ENCODE peak calls at places on chromosome 5, in five cellular contexts. O is HepG2, U is HCT116, B is SK-N-SH, G is GM12878. L is an unnamed sample.

GRCh38 chr5:36150676-36151433 is 832 bp downstream of the LMBRD2 start:
- DNase-seq in O (peak), U (peak), B (peak), G (no peak), L (peak)

GRCh38 chr5:108818613-108819272 is 71.0 kb downstream of the FER start:
- DNase-seq in O (no peak), U (no peak), B (no peak), G (peak), L (no peak)

GRCh38 chr5:93922551-93922950 is 181.2 kb upstream of the POU5F2 start:
- DNase-seq in O (no peak), U (no peak), B (no peak), G (no peak), L (no peak)

GRCh38 chr5:149284501-149284900 is 12.8 kb downstream of the AFAP1L1 start:
- DNase-seq in O (no peak), U (no peak), B (no peak), G (no peak), L (no peak)

GRCh38 chr5:2889946-2890475 is 138.5 kb upstream of the IRX2 start:
- DNase-seq in O (no peak), U (no peak), B (no peak), G (no peak), L (no peak)

GRCh38 chr5:94066437-94067207 is 325.2 kb upstream of the POU5F2 start:
- DNase-seq in O (no peak), U (no peak), B (no peak), G (no peak), L (no peak)

GRCh38 chr5:22780756-22781155 is 72.4 kb downstream of the CDH12 start:
- DNase-seq in O (no peak), U (no peak), B (no peak), G (no peak), L (no peak)

GRCh38 chr5:425714-426113 is 17.3 kb upstream of the EXOC3 start:
- DNase-seq in O (no peak), U (no peak), B (no peak), G (no peak), L (no peak)

GRCh38 chr5:151772868-151773561 is 1.3 kb downstream of the G3BP1 start:
- DNase-seq in O (no peak), U (no peak), B (no peak), G (no peak), L (no peak)

GRCh38 chr5:76467221-76467620 is 64.1 kb downstream of the IQGAP2 start:
- DNase-seq in O (no peak), U (no peak), B (no peak), G (no peak), L (no peak)

GRCh38 chr5:141245250-141245717 is at the start of gene PCDHB15:
- DNase-seq in O (peak), U (no peak), B (peak), G (no peak), L (peak)

GRCh38 chr5:62593331-62593730 is 14.7 kb downstream of the LRRC70 start:
- DNase-seq in O (no peak), U (no peak), B (no peak), G (no peak), L (no peak)

GRCh38 chr5:137278476-137278875 is 220.7 kb downstream of the SPOCK1 start:
- DNase-seq in O (no peak), U (no peak), B (no peak), G (no peak), L (no peak)
- TF ChIP-seq ZBTB33 in O (no peak), U (no peak), B (no peak), G (no peak), L (no peak)

GRCh38 chr5:54140247-54140646 is 170.1 kb downstream of the ARL15 start:
- DNase-seq in O (no peak), U (no peak), B (no peak), G (no peak), L (no peak)
- TF ChIP-seq ZBTB33 in O (no peak), U (no peak), B (no peak), G (no peak), L (no peak)

DNA sequence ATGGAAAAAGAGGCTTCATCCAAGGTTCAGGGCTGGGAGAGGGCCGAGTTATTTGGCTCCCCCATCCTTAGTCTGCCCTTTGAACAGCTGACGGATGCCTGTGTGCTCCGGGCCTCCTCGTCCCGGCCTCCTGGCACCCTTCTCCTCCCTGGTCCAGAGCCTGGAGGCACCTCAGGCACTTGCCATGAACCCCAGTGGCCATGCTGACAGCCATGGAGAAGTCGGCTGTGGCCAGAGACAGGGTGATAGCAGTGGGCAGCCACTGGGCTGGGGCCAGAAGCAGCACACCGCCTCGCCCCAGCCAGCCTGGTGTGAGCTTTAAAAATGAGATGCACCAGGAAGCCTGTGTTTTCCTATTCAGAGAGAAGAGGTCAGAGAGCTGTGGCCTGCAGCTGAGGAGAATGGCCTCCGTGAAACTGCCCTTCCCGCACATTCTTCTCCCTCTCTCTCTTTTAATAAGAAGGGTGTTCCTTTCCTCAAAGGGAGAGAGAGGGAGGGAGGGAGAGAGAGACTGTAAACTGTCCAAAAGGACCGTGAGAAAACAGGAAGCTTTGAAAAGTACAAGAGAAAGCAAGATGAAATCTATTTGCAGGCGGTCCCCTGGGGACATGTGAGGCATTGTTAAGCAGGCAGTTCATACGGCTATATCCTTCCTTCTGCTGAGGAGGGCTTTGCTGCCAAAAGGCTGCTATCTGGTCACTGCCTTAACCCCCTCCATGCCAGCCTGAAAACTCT is 55.3 kb downstream of the ZNF366 start:
- DNase-seq in O (no peak), U (no peak), B (peak), G (peak), L (no peak)
- TF ChIP-seq ZBTB33 in O (no peak), U (no peak), B (no peak), G (no peak), L (no peak)

GRCh38 chr5:34685485-34686197 is 29.5 kb downstream of the RAI14 start:
- DNase-seq in O (peak), U (no peak), B (no peak), G (no peak), L (no peak)

GRCh38 chr5:34690301-34690700 is 34.2 kb downstream of the RAI14 start:
- DNase-seq in O (peak), U (no peak), B (no peak), G (no peak), L (no peak)

GRCh38 chr5:34687269-34688011 is 31.3 kb downstream of the RAI14 start:
- DNase-seq in O (no peak), U (peak), B (no peak), G (no peak), L (peak)

GRCh38 chr5:34686762-34687268 is 30.7 kb downstream of the RAI14 start:
- DNase-seq in O (peak), U (peak), B (no peak), G (no peak), L (peak)

DNA sequence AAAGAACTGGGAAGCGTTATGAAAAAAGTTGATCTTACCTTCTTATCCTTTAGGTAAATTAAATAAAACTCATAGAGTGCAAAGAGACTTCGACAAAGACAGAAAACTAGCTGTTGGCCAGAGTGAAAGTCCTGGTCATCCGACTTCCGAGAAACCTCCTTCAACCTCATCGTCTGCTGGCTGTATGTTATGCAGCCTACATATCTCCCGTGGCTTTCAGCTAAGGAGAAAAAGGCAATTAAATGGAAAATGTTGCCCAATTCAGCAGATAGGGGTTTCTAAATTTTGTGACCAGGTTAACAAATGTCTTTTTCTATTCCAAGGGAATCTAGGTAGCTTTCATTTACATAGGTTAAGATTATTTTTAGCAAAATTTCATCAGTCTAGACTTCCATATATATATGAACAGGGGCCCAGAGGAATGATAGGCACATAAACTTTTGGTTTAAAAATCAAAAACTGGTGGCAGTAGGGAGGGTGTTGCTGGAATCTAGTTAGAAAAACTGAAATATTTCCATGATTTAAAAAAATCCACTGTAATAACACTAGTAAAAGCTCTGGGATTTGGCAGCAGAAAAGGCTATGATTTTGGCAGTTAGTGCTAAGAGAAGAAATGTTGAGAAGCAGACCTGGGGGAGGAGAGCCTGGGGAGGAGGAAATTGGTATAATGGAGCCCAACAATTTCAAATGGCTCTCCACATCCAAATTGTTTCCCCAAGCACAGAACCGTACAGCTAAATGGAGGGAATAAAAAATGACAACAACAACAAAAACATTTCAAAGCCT is 32.1 kb downstream of the RAI14 start:
- DNase-seq in O (no peak), U (no peak), B (no peak), G (no peak), L (no peak)
- TF ChIP-seq ZBTB33 in O (no peak), U (no peak), B (no peak), G (no peak), L (no peak)

GRCh38 chr5:167767775-167768174 is 523.7 kb upstream of the WWC1 start:
- DNase-seq in O (no peak), U (no peak), B (no peak), G (no peak), L (no peak)

GRCh38 chr5:167766957-167767356 is 524.5 kb upstream of the WWC1 start:
- DNase-seq in O (no peak), U (no peak), B (no peak), G (no peak), L (no peak)

GRCh38 chr5:167770461-167770860 is 521.0 kb upstream of the WWC1 start:
- DNase-seq in O (no peak), U (no peak), B (no peak), G (no peak), L (no peak)

GRCh38 chr5:167771565-167771964 is 519.9 kb upstream of the WWC1 start:
- DNase-seq in O (no peak), U (no peak), B (no peak), G (no peak), L (no peak)

GRCh38 chr5:167769846-167770420 is 521.5 kb upstream of the WWC1 start:
- DNase-seq in O (no peak), U (no peak), B (no peak), G (no peak), L (no peak)
- TF ChIP-seq ZBTB33 in O (no peak), U (no peak), B (no peak), G (no peak), L (no peak)

DNA sequence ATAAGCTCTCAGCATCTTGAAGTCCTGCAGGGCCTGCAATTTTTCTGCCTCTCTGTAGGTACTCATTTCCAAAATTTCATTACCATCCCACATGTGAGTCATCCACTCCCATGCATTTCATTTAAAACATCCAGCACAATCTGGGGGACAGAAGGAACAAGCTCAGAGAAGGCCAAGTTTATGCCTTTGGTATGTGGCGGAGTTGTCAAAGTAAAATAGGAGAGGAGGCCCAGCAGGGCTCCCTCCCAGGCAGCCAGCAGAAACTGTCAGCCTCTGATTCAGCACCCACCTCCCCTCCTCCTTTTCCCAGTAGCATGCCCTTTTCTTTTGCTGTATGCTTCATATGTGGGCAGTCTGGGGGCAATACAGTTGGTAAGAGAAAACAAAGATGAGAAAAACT is 126.4 kb upstream of the ZNF366 start:
- DNase-seq in O (no peak), U (no peak), B (no peak), G (no peak), L (peak)
- TF ChIP-seq ZBTB33 in O (no peak), U (no peak), B (peak), G (no peak), L (no peak)

DNA sequence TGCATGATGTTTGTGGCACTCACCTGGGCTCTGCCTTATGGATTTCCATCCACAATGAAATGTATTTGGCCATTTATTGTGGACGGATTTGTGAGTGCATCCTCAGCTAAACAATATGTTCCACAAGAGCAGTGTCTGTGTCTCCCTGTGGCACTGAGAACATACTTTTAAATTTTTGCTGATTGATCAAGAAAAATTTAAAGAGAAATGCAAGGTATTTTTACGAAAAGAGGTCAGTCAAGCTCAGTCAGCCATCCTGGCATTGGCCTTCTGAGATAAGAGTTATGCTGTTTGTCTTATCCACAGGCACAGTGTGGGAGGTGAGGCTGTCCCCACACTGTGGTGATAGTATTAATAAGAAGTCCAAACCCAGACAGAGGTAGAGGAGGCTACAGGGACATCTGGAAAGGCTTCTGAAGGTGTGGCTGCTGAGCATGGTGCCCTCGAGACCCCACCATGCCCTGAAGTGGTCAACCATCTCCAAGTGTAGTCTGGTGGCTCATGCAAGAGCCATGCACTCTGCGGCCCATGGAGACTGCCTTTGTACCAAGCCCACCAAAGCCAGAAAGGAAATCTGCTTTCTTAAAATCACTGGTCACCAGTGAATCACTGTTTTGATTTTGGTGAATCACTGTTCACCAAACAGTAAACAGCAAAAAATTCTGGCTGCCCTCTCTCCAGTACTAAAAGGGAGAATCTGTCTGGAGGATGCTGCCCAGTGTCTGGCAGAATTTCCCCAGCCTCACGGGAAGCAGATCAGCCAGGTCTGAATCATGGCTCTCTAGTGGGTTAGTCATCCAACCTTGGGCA is 28.8 kb downstream of the SPOCK1 start:
- DNase-seq in O (no peak), U (no peak), B (no peak), G (no peak), L (no peak)
- TF ChIP-seq ZBTB33 in O (no peak), U (no peak), B (peak), G (no peak), L (no peak)

GRCh38 chr5:179378441-179379271 is 33.4 kb upstream of the ADAMTS2 start:
- DNase-seq in O (no peak), U (no peak), B (peak), G (no peak), L (no peak)
- TF ChIP-seq ZBTB33 in O (no peak), U (no peak), B (no peak), G (no peak), L (no peak)

DNA sequence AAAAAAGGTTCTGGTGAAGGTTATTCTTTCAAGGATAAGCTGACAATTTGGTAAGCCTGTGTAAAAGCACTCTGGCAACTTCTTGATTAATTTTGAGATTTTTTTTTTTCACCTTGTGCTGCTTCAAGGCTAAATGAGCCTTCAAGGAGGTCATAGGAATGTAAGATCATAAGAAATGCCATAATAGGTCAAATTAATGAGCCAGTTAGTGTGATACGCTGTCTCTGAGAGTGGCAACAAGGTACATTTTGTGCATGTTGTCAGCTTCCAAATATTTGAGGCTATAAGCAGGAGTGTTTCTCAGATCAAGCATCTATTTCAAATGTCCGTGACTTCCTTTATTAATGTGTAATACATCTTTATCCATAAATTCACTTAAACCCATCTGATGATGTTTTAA is 72.3 kb upstream of the CDH6 start:
- DNase-seq in O (no peak), U (no peak), B (no peak), G (no peak), L (no peak)
- TF ChIP-seq ZBTB33 in O (no peak), U (no peak), B (no peak), G (no peak), L (no peak)

GRCh38 chr5:73624888-73625287 is 1.1 kb upstream of the ARHGEF28 start:
- DNase-seq in O (no peak), U (no peak), B (no peak), G (no peak), L (no peak)
- TF ChIP-seq ZBTB33 in O (no peak), U (no peak), B (no peak), G (no peak), L (no peak)

L was measured in K562.